ENCODE peak calls at places on chromosomes 7 and 10, in six cellular contexts. L, Y, C, A, G and H are unnamed samples.

GRCh38 chr10:131127122-131127589 is 184.4 kb downstream of the TCERG1L start:
- DNase-seq in C (no peak), G (no peak), A (no peak), Y (no peak), L (no peak), H (no peak)

GRCh38 chr10:92239600-92240288 is 51.1 kb downstream of the CPEB3 start:
- DNase-seq in C (peak; percentile 29), Y (peak; percentile 44), A (peak; percentile 43), L (peak; percentile 46), G (peak; percentile 23), H (peak; percentile 28)

GRCh38 chr10:3136336-3136735 is 36.2 kb downstream of the PITRM1 start:
- DNase-seq in C (no peak), L (peak; percentile 81), Y (no peak), G (no peak), A (peak; percentile 46), H (no peak)

GRCh38 chr7:85682819-85683218 is 496.0 kb upstream of the SEMA3D start:
- DNase-seq in A (no peak), Y (no peak), L (no peak), G (no peak), C (peak; percentile 26), H (peak; percentile 5)

GRCh38 chr10:103442031-103442461 is 10.1 kb downstream of the CALHM2 start:
- DNase-seq in G (no peak), L (peak; percentile 46), Y (no peak), A (peak; percentile 52), C (peak; percentile 62), H (no peak)

GRCh38 chr7:158676171-158676840 is 28.3 kb downstream of the NCAPG2 start:
- DNase-seq in G (no peak), A (no peak), C (peak; percentile 4), L (no peak), Y (no peak), H (no peak)

GRCh38 chr7:32914186-32914585 is 22.6 kb upstream of the KBTBD2 start:
- DNase-seq in C (no peak), A (no peak), Y (no peak), L (no peak), G (no peak), H (no peak)

GRCh38 chr7:92751902-92752901 is 84.2 kb downstream of the CDK6 start:
- DNase-seq in L (no peak), A (no peak), G (peak; percentile 88), C (peak; percentile 95), Y (no peak), H (peak; percentile 80)

GRCh38 chr7:12090757-12091134 is 120.3 kb upstream of the TMEM106B start:
- DNase-seq in Y (no peak), C (no peak), G (no peak), A (no peak), L (no peak), H (no peak)

GRCh38 chr10:27779462-27779861 is 33.8 kb upstream of the MKX start:
- DNase-seq in L (no peak), C (no peak), G (no peak), A (no peak), Y (no peak), H (no peak)

GRCh38 chr10:30127120-30127541 is 67.7 kb upstream of the JCAD start:
- DNase-seq in L (no peak), A (peak; percentile 9), C (peak; percentile 12), G (no peak), Y (no peak), H (no peak)

GRCh38 chr7:148838905-148839304 is 45.2 kb downstream of the EZH2 start:
- DNase-seq in Y (no peak), L (no peak), G (no peak), A (no peak), C (no peak), H (no peak)

GRCh38 chr10:63561421-63561820 is 40.2 kb downstream of the REEP3 start:
- DNase-seq in G (no peak), L (no peak), C (no peak), A (no peak), Y (no peak), H (no peak)

GRCh38 chr10:92901819-92902234 is 53.5 kb downstream of the EXOC6 start:
- DNase-seq in C (no peak), A (no peak), Y (no peak), L (no peak), G (no peak), H (no peak)

GRCh38 chr10:97140887-97141745 is 44.6 kb downstream of the SLIT1 start:
- DNase-seq in L (no peak), G (no peak), A (no peak), C (no peak), Y (no peak), H (no peak)

GRCh38 chr10:18880530-18880929 is 168.1 kb upstream of the MALRD1 start:
- DNase-seq in L (no peak), Y (no peak), A (no peak), G (no peak), C (no peak), H (no peak)

GRCh38 chr10:71889388-71889987 is 38.4 kb upstream of the PSAP start:
- DNase-seq in L (no peak), A (no peak), C (no peak), G (peak; percentile 10), Y (no peak), H (no peak)

GRCh38 chr7:140898794-140899548 is 25.8 kb downstream of the BRAF start:
- DNase-seq in Y (no peak), G (peak; percentile 81), L (no peak), C (peak; percentile 46), A (no peak), H (no peak)

GRCh38 chr7:49112222-49112621 is 187.9 kb downstream of the CDC14C start:
- DNase-seq in Y (no peak), C (no peak), G (no peak), L (peak; percentile 27), A (peak; percentile 11), H (no peak)

GRCh38 chr10:70502406-70502805 is 23.8 kb downstream of the PALD1 start:
- DNase-seq in G (no peak), Y (no peak), C (peak; percentile 19), A (no peak), L (no peak), H (no peak)

GRCh38 chr7:51067757-51068156 is 248.9 kb downstream of the COBL start:
- DNase-seq in G (peak; percentile 85), A (peak; percentile 56), C (peak; percentile 52), Y (peak; percentile 72), L (peak; percentile 41), H (peak; percentile 64)

GRCh38 chr10:9028211-9028610 is 973.7 kb downstream of the GATA3 start:
- DNase-seq in C (no peak), L (no peak), Y (no peak), A (no peak), G (no peak), H (no peak)

GRCh38 chr10:95260397-95260881 is 30.4 kb downstream of the PDLIM1 start:
- DNase-seq in L (no peak), A (no peak), Y (peak; percentile 21), G (peak; percentile 66), C (peak; percentile 95), H (peak; percentile 67)

GRCh38 chr10:80171248-80171660 is 34.1 kb downstream of the ANXA11 start:
- DNase-seq in L (no peak), C (no peak), G (peak; percentile 100), A (no peak), Y (peak; percentile 86), H (peak; percentile 49)

GRCh38 chr7:99648843-99649242 is 31.0 kb downstream of the CYP3A5 start:
- DNase-seq in Y (no peak), C (no peak), G (no peak), L (no peak), A (no peak), H (no peak)

GRCh38 chr7:105246195-105247078 is 142.3 kb downstream of the SRPK2 start:
- DNase-seq in L (no peak), A (no peak), Y (no peak), C (no peak), G (no peak), H (no peak)
- H3K27ac ChIP-seq in L (peak overlapping the region; percentile 80), A (no peak overlapping the region), Y (no peak overlapping the region), C (no peak overlapping the region), G (no peak overlapping the region), H (no peak overlapping the region)

DNA sequence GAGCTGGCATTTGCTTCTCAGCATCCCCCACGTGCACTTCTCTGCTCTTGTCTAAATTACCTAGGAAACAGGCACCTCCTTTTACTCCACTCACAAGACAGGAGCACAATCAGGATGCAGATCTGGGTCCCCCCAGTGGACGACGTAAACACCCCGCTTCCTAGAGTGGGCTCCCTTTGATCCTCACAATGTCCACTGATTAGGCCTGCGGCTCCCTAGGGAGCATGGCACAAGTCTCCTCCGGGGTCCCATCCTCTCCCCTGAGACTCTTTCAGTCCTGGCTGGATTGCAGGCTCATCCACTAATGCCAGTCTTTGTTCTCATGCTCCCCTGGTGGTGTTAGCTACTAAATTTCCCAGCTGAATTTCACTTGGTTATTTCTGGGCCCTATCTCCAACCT is 98.3 kb downstream of the GLI3 start:
- DNase-seq in C (no peak), L (no peak), Y (no peak), A (no peak), G (no peak), H (no peak)
- H3K27ac ChIP-seq in C (no peak overlapping the region), L (no peak overlapping the region), Y (no peak overlapping the region), A (no peak overlapping the region), G (no peak overlapping the region), H (no peak overlapping the region)

GRCh38 chr10:116108106-116108505 is 164.9 kb downstream of the GFRA1 start:
- DNase-seq in G (no peak), L (no peak), Y (no peak), C (no peak), A (no peak), H (no peak)

GRCh38 chr10:116104210-116104932 is 168.6 kb downstream of the GFRA1 start:
- DNase-seq in A (no peak), L (no peak), C (no peak), Y (no peak), G (no peak), H (no peak)

GRCh38 chr10:116106611-116107010 is 166.4 kb downstream of the GFRA1 start:
- DNase-seq in C (no peak), G (no peak), Y (no peak), A (no peak), L (no peak), H (no peak)

GRCh38 chr10:116101616-116102015 is 171.4 kb downstream of the GFRA1 start:
- DNase-seq in G (no peak), L (no peak), Y (no peak), C (peak; percentile 10), A (no peak), H (no peak)

GRCh38 chr10:116105259-116105658 is 167.7 kb downstream of the GFRA1 start:
- DNase-seq in Y (no peak), C (no peak), G (no peak), L (no peak), A (no peak), H (no peak)
- H3K27ac ChIP-seq in Y (no peak overlapping the region), C (no peak overlapping the region), G (no peak overlapping the region), L (no peak overlapping the region), A (no peak overlapping the region), H (no peak overlapping the region)

DNA sequence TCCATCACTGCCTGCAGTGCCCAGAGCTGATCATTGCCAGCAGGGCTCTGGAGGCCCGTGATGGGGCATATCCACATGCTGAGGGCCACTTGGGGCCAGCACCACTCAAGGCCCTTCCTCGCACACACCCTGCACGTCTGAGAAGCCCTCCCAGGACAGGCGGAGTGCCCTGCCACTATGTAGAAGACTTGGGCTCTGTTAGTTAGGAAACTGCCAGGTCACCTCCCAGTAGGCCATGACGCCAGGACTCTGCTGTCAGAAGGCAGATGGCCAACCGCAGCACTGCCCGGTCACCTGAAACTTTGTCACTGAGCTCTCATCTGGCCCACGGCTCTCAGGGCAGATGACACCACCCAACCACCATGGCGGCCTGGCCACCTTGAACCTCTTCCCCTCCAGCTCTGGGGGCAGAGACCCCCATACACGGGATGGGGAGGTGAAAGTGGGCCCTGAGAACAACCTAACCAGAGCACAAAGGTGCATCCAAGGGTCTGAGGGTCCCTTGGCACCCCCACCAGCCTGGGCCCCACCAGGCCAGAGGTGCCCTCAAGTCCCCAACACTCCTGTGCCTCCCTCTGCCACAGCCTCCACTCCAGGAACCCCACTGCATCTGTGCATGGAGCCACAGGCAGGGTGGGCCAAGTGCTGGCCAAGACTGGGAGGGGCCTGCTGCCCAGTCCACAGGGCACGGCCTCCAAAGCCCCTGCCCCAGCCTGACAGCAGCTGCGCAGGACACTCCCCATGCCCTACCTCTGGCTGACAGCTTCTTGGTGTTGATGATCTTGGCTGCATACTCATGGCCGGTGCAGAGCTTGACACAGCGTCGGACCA is 41.8 kb downstream of the CAMK2B start:
- DNase-seq in A (peak; percentile 58), Y (no peak), L (peak; percentile 65), C (no peak), G (no peak), H (no peak)
- H3K27ac ChIP-seq in A (peak overlapping the region; percentile 60), Y (no peak overlapping the region), L (peak overlapping the region; percentile 83), C (no peak overlapping the region), G (no peak overlapping the region), H (no peak overlapping the region)